ENCODE peak calls at places on chromosomes 1 and 21, in four cellular contexts. O, H, U and Q are unnamed samples.
A peak's percentile ranks its signal among the peaks of the same experiment; 100 is the strongest.

GRCh38 chr1:93992190-93992589 is 83.0 kb upstream of the GCLM start:
- DNase-seq in U (no peak), O (no peak), H (no peak), Q (no peak)

GRCh38 chr1:52633291-52633754 is 355 bp downstream of the SHISAL2A start:
- DNase-seq in O (no peak), U (peak; percentile 73), H (no peak), Q (no peak)

GRCh38 chr1:183881387-183882084 is 76.6 kb downstream of the RGL1 start:
- DNase-seq in H (no peak), U (peak; percentile 51), O (peak; percentile 13), Q (peak; percentile 77)

GRCh38 chr1:47371016-47371517 is 37.5 kb downstream of the CMPK1 start:
- DNase-seq in O (no peak), H (no peak), U (no peak), Q (no peak)

GRCh38 chr1:224513787-224514209 is 79.2 kb upstream of the WDR26 start:
- DNase-seq in H (peak; percentile 90), O (peak; percentile 90), U (peak; percentile 98), Q (peak; percentile 54)

GRCh38 chr1:204684551-204685235 is 845 bp downstream of the LRRN2 start:
- DNase-seq in U (peak; percentile 74), O (peak; percentile 55), H (no peak), Q (no peak)

GRCh38 chr1:6965062-6965913 is 180.0 kb downstream of the CAMTA1 start:
- DNase-seq in O (no peak), H (no peak), U (no peak), Q (no peak)

GRCh38 chr1:36739703-36740289 is 257.1 kb upstream of the CSF3R start:
- DNase-seq in U (no peak), O (no peak), H (no peak), Q (no peak)

GRCh38 chr1:177864530-177865305 is 105.1 kb downstream of the SEC16B start:
- DNase-seq in H (no peak), O (no peak), U (no peak), Q (no peak)

GRCh38 chr1:12634156-12634555 is 9.7 kb upstream of the AADACL4 start:
- DNase-seq in U (no peak), O (no peak), H (no peak), Q (no peak)

GRCh38 chr1:246157516-246157915 is 349.6 kb downstream of the SMYD3 start:
- DNase-seq in U (no peak), O (no peak), H (no peak), Q (no peak)

GRCh38 chr1:206975313-206975712 is 5.1 kb upstream of the FCAMR start:
- DNase-seq in U (no peak), O (no peak), H (no peak), Q (no peak)

GRCh38 chr1:153848805-153849204 is 73.6 kb downstream of the SLC27A3 start:
- DNase-seq in H (no peak), U (no peak), O (no peak), Q (no peak)

GRCh38 chr1:15083578-15083977 is 70.0 kb upstream of the TMEM51 start:
- DNase-seq in O (no peak), U (no peak), H (no peak), Q (no peak)

GRCh38 chr1:234743866-234744581 is 134.0 kb upstream of the IRF2BP2 start:
- DNase-seq in U (no peak), H (no peak), O (no peak), Q (no peak)

GRCh38 chr21:34968414-34969333 is 80.4 kb downstream of the RUNX1 start:
- DNase-seq in H (no peak), U (no peak), O (no peak), Q (peak; percentile 83)

GRCh38 chr1:205042911-205043806 is at the start of gene CNTN2:
- DNase-seq in O (no peak), U (peak; percentile 75), H (no peak), Q (no peak)

GRCh38 chr1:39282537-39283216 is 78.2 kb downstream of the MACF1 start:
- DNase-seq in U (no peak), O (no peak), H (no peak), Q (peak; percentile 16)

GRCh38 chr1:94532077-94532476 is 9.5 kb downstream of the F3 start:
- DNase-seq in H (no peak), U (no peak), O (no peak), Q (no peak)

GRCh38 chr21:25421327-25422028 is 185.8 kb downstream of the MRPL39 start:
- DNase-seq in O (no peak), U (no peak), H (no peak), Q (no peak)

GRCh38 chr21:36510911-36511310 is 31.0 kb upstream of the CLDN14 start:
- DNase-seq in U (no peak), O (no peak), H (no peak), Q (no peak)

GRCh38 chr1:192756314-192756713 is 52.5 kb upstream of the RGS2 start:
- DNase-seq in H (peak; percentile 8), U (no peak), O (no peak), Q (no peak)

GRCh38 chr1:96559707-96560588 is 161.6 kb upstream of the PTBP2 start:
- DNase-seq in H (no peak), O (no peak), U (no peak), Q (no peak)

GRCh38 chr1:57712846-57713245 is 289.0 kb upstream of the DAB1 start:
- DNase-seq in U (no peak), O (no peak), H (no peak), Q (no peak)

GRCh38 chr1:204578867-204579664 is 62.9 kb downstream of the MDM4 start:
- DNase-seq in O (no peak), U (no peak), H (no peak), Q (no peak)

GRCh38 chr1:917076-917459 is 6.7 kb upstream of the SAMD11 start:
- DNase-seq in O (no peak), U (no peak), H (no peak), Q (no peak)
- TF ChIP-seq RNF2 in O (no peak), U (no peak), H (no peak), Q (no peak)

GRCh38 chr1:42721926-42722325 is 18.1 kb downstream of the CLDN19 start:
- DNase-seq in O (no peak), U (no peak), H (no peak), Q (no peak)
- TF ChIP-seq RNF2 in O (no peak), U (no peak), H (no peak), Q (no peak)

GRCh38 chr1:219550171-219550570 is 62.7 kb downstream of the ZC3H11B start:
- DNase-seq in O (no peak), H (no peak), U (no peak), Q (no peak)

GRCh38 chr1:219549215-219549614 is 63.7 kb downstream of the ZC3H11B start:
- DNase-seq in O (no peak), H (no peak), U (no peak), Q (no peak)

GRCh38 chr1:219555031-219555667 is 57.8 kb downstream of the ZC3H11B start:
- DNase-seq in H (no peak), U (no peak), O (peak; percentile 44), Q (no peak)

GRCh38 chr1:219555802-219556201 is 57.1 kb downstream of the ZC3H11B start:
- DNase-seq in H (no peak), U (no peak), O (peak; percentile 33), Q (no peak)

GRCh38 chr1:219554109-219554508 is 58.8 kb downstream of the ZC3H11B start:
- DNase-seq in O (no peak), U (no peak), H (no peak), Q (no peak)
- TF ChIP-seq RNF2 in O (no peak), U (no peak), H (no peak), Q (no peak)

GRCh38 chr1:181392613-181393170 is 90.6 kb upstream of the CACNA1E start:
- DNase-seq in O (no peak), U (no peak), H (no peak), Q (no peak)

GRCh38 chr1:181394766-181395165 is 88.6 kb upstream of the CACNA1E start:
- DNase-seq in O (no peak), U (no peak), H (no peak), Q (no peak)

GRCh38 chr1:181392133-181392532 is 91.2 kb upstream of the CACNA1E start:
- DNase-seq in U (no peak), H (no peak), O (no peak), Q (no peak)

GRCh38 chr1:181390350-181391080 is 92.8 kb upstream of the CACNA1E start:
- DNase-seq in H (no peak), U (no peak), O (no peak), Q (no peak)

GRCh38 chr1:181391297-181391905 is 91.9 kb upstream of the CACNA1E start:
- DNase-seq in O (no peak), U (no peak), H (no peak), Q (no peak)
- TF ChIP-seq RNF2 in O (no peak), U (no peak), H (no peak), Q (no peak)

GRCh38 chr1:31814041-31814511 is 1.7 kb downstream of the SPOCD1 start:
- DNase-seq in H (no peak), O (no peak), U (no peak), Q (no peak)

GRCh38 chr1:31812158-31812829 is 3.5 kb downstream of the SPOCD1 start:
- DNase-seq in H (peak; percentile 8), O (no peak), U (no peak), Q (no peak)

GRCh38 chr1:31811605-31812004 is 4.2 kb downstream of the SPOCD1 start:
- DNase-seq in U (no peak), O (no peak), H (peak; percentile 12), Q (peak; percentile 35)

GRCh38 chr1:31807273-31808048 is 8.4 kb downstream of the SPOCD1 start:
- DNase-seq in O (no peak), U (no peak), H (no peak), Q (no peak)

GRCh38 chr1:31809698-31810097 is 6.1 kb downstream of the SPOCD1 start:
- DNase-seq in O (no peak), U (no peak), H (no peak), Q (no peak)
- TF ChIP-seq RNF2 in O (no peak), U (no peak), H (no peak), Q (no peak)

GRCh38 chr1:25548601-25549000 is 5.2 kb downstream of the LDLRAP1 start:
- DNase-seq in H (no peak), O (no peak), U (no peak), Q (no peak)
- TF ChIP-seq RNF2 in H (no peak), O (no peak), U (no peak), Q (no peak)

GRCh38 chr1:165566091-165566490 is 22.3 kb downstream of the LRRC52 start:
- DNase-seq in O (no peak), H (no peak), U (no peak), Q (no peak)

GRCh38 chr1:165574295-165574694 is 30.5 kb downstream of the LRRC52 start:
- DNase-seq in U (no peak), H (no peak), O (no peak), Q (no peak)

GRCh38 chr1:165573787-165574186 is 30.0 kb downstream of the LRRC52 start:
- DNase-seq in H (no peak), O (no peak), U (no peak), Q (no peak)

GRCh38 chr1:165564561-165564960 is 20.8 kb downstream of the LRRC52 start:
- DNase-seq in H (no peak), U (no peak), O (no peak), Q (no peak)

DNA sequence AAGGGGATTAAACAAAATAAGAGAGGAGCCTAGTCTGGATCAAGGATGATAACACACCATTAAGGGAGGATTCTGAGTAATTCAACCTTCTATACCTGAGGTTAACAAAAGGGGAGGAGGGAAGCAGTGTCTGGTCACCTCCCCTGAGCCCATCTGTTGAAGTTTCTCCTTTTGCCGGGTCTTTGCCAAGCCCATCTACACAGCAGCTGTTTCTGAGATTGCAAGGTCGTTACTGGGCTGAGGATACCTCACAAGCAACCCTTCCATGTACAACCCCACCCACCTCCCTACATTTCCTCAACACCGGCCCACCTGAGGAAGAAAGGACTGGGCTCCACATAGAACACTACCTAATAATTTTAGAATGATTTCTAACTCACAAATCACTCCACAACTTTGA is 26.3 kb downstream of the LRRC52 start:
- DNase-seq in O (no peak), U (no peak), H (no peak), Q (no peak)
- TF ChIP-seq RNF2 in O (no peak), U (no peak), H (no peak), Q (no peak)